ENCODE peak calls at places on chromosomes 6 and 20, in nine cellular contexts. D is sciatic nerve; I is fibroblast of lung; O is A549; T is AG10803; Z is activated T-cell treated with anti-CD3 and anti-CD28 coated beads, Interleukin-2, amount 50 U/mL, for 1 hour; V is non-pigmented ciliary epithelial cell; W is GM23248; E is mesothelial cell of epicardium. K is an unnamed sample.

GRCh38 chr6:134288538-134289203 is 29.2 kb downstream of the SGK1 start:
- DNase-seq in D (no peak), I (peak), O (no peak), T (peak), Z (no peak), V (peak), W (peak), E (no peak), K (no peak)

GRCh38 chr6:56932891-56933473 is 21.9 kb upstream of the BEND6 start:
- DNase-seq in D (no peak), I (no peak), O (no peak), T (no peak), Z (no peak), V (no peak), W (no peak), E (no peak), K (no peak)

GRCh38 chr6:149904661-149905370 is 6.9 kb upstream of the RAET1E start:
- DNase-seq in D (peak), I (no peak), O (no peak), T (no peak), Z (peak), V (no peak), W (no peak), E (no peak), K (peak)

GRCh38 chr20:38196592-38196991 is 31.5 kb upstream of the TGM2 start:
- DNase-seq in D (peak), I (no peak), O (no peak), T (peak), Z (no peak), V (no peak), W (peak), E (no peak), K (peak)

GRCh38 chr6:114108119-114109002 is 137.4 kb upstream of the HDAC2 start:
- DNase-seq in D (peak), I (peak), O (peak), T (peak), Z (no peak), V (peak), W (peak), E (peak), K (peak)

GRCh38 chr6:63527658-63528514 is 44.4 kb upstream of the LOC128125822 start:
- DNase-seq in D (peak), I (peak), O (peak), T (peak), Z (no peak), V (peak), W (peak), E (no peak), K (no peak)

GRCh38 chr6:133503330-133503729 is 262.2 kb downstream of the EYA4 start:
- DNase-seq in D (no peak), I (peak), O (no peak), T (peak), Z (no peak), V (peak), W (peak), E (no peak), K (no peak)

GRCh38 chr6:38567436-38567835 is 72.3 kb downstream of the BTBD9 start:
- DNase-seq in D (peak), I (peak), O (no peak), T (peak), Z (no peak), V (peak), W (peak), E (peak), K (peak)

GRCh38 chr20:41065716-41066115 is 37.1 kb downstream of the TOP1 start:
- DNase-seq in D (no peak), I (no peak), O (no peak), T (no peak), Z (no peak), V (no peak), W (no peak), E (no peak), K (no peak)

GRCh38 chr20:1901704-1902103 is 6.5 kb downstream of the SIRPA start:
- DNase-seq in D (no peak), I (no peak), O (no peak), T (no peak), Z (no peak), V (no peak), W (no peak), E (no peak), K (no peak)

GRCh38 chr6:35073766-35074471 is 67.2 kb downstream of the TCP11 start:
- DNase-seq in D (no peak), I (no peak), O (no peak), T (no peak), Z (no peak), V (no peak), W (no peak), E (no peak), K (peak)

GRCh38 chr20:64115171-64115911 is 8.0 kb upstream of the NPBWR2 start:
- DNase-seq in D (no peak), I (no peak), O (no peak), T (no peak), Z (no peak), V (no peak), W (no peak), E (peak), K (peak)

GRCh38 chr6:20707166-20707485 is 172.9 kb downstream of the CDKAL1 start:
- DNase-seq in D (no peak), I (peak), O (no peak), T (no peak), Z (no peak), V (no peak), W (no peak), E (no peak), K (no peak)

GRCh38 chr20:47262365-47263013 is 94.0 kb downstream of the ZMYND8 start:
- DNase-seq in D (no peak), I (no peak), O (no peak), T (peak), Z (no peak), V (no peak), W (no peak), E (no peak), K (no peak)

GRCh38 chr6:195861-196360 is 96.4 kb upstream of the DUSP22 start:
- DNase-seq in D (no peak), I (peak), O (no peak), T (peak), Z (peak), V (no peak), W (peak), E (no peak), K (peak)

GRCh38 chr20:38604873-38605303 is 3.3 kb downstream of the ARHGAP40 start:
- DNase-seq in D (no peak), I (peak), O (peak), T (no peak), Z (no peak), V (peak), W (peak), E (no peak), K (no peak)

GRCh38 chr20:13342469-13343242 is 121.6 kb downstream of the ISM1 start:
- DNase-seq in D (no peak), I (no peak), O (no peak), T (peak), Z (no peak), V (no peak), W (peak), E (no peak), K (no peak)

GRCh38 chr6:16736856-16737255 is 24.4 kb downstream of the ATXN1 start:
- DNase-seq in D (no peak), I (no peak), O (no peak), T (peak), Z (no peak), V (no peak), W (no peak), E (no peak), K (no peak)

GRCh38 chr6:162264581-162264980 is 463.0 kb downstream of the PRKN start:
- DNase-seq in D (no peak), I (no peak), O (no peak), T (no peak), Z (no peak), V (no peak), W (no peak), E (no peak), K (no peak)

GRCh38 chr6:14384175-14384949 is 266.8 kb downstream of the CD83 start:
- DNase-seq in D (no peak), I (no peak), O (no peak), T (no peak), Z (no peak), V (no peak), W (no peak), E (no peak), K (no peak)

GRCh38 chr6:170229851-170230519 is 60.9 kb downstream of the DLL1 start:
- DNase-seq in D (no peak), I (no peak), O (no peak), T (no peak), Z (no peak), V (no peak), W (no peak), E (no peak), K (peak)

GRCh38 chr6:53361549-53362031 is 12.8 kb upstream of the ELOVL5 start:
- DNase-seq in D (no peak), I (peak), O (no peak), T (peak), Z (peak), V (no peak), W (peak), E (no peak), K (no peak)

GRCh38 chr20:17617868-17618672 is 48.2 kb downstream of the DSTN start:
- DNase-seq in D (peak), I (no peak), O (no peak), T (no peak), Z (peak), V (no peak), W (no peak), E (peak), K (peak)

GRCh38 chr6:46366190-46366900 is 124.9 kb downstream of the RCAN2 start:
- DNase-seq in D (no peak), I (no peak), O (no peak), T (no peak), Z (no peak), V (no peak), W (no peak), E (no peak), K (no peak)

GRCh38 chr6:139062921-139063320 is 34.4 kb downstream of the ABRACL start:
- DNase-seq in D (no peak), I (peak), O (no peak), T (peak), Z (no peak), V (no peak), W (peak), E (no peak), K (no peak)

GRCh38 chr20:35463455-35464300 is 8.3 kb downstream of the CEP250 start:
- DNase-seq in D (no peak), I (peak), O (peak), T (peak), Z (no peak), V (no peak), W (peak), E (peak), K (no peak)

GRCh38 chr6:142341855-142342330 is 40.1 kb downstream of the ADGRG6 start:
- DNase-seq in D (no peak), I (no peak), O (no peak), T (no peak), Z (no peak), V (no peak), W (no peak), E (no peak), K (no peak)

K was measured in posterior vena cava.